ENCODE peak calls at places on chromosomes 7 and 10, in five cellular contexts. O is activated effector memory CD4-positive, alpha-beta T cell treated with anti-CD3 and anti-CD28 coated beads, Interleukin-2, amount 50 U/mL, for 16 hours; J is left ventricle myocardium inferior; G is activated naive CD4-positive, alpha-beta T cell; H is NCI-H1930. B is an unnamed sample.

GRCh38 chr10:44477021-44477420 is 92.1 kb upstream of the CXCL12 start:
- DNase-seq in H (no peak), O (no peak), G (no peak), J (no peak), B (peak; percentile 83)

GRCh38 chr7:11194492-11194891 is 220.8 kb downstream of the PHF14 start:
- DNase-seq in H (no peak), O (no peak), G (no peak), J (no peak), B (no peak)

GRCh38 chr7:8322667-8323066 is 60.7 kb upstream of the ICA1 start:
- DNase-seq in O (no peak), G (no peak), H (no peak), J (no peak), B (no peak)

GRCh38 chr10:112775892-112776679 is 174.0 kb upstream of the TCF7L2 start:
- DNase-seq in G (no peak), J (no peak), O (no peak), H (peak; percentile 73), B (no peak)

GRCh38 chr10:87079106-87079836 is 15.4 kb downstream of the GLUD1 start:
- DNase-seq in H (no peak), O (no peak), G (no peak), J (no peak), B (no peak)

GRCh38 chr10:106560925-106561640 is 603.4 kb downstream of the SORCS1 start:
- DNase-seq in H (no peak), O (no peak), J (no peak), G (no peak), B (no peak)

GRCh38 chr7:147711429-147711828 is 879.1 kb upstream of the C7orf33 start:
- DNase-seq in H (no peak), O (no peak), G (no peak), J (no peak), B (no peak)

GRCh38 chr7:73831656-73832579 is 1.1 kb downstream of the CLDN4 start:
- DNase-seq in O (no peak), H (no peak), J (no peak), G (no peak), B (no peak)

GRCh38 chr7:3095046-3095445 is 51.4 kb upstream of the CARD11 start:
- DNase-seq in H (no peak), J (no peak), G (no peak), O (peak; percentile 75), B (no peak)

GRCh38 chr10:124211921-124212320 is 118.5 kb upstream of the CHST15 start:
- DNase-seq in J (no peak), O (no peak), H (no peak), G (no peak), B (no peak)

GRCh38 chr7:1025747-1026581 is 18.4 kb upstream of the GPR146 start:
- DNase-seq in O (no peak), H (no peak), G (no peak), J (no peak), B (no peak)

GRCh38 chr7:150936018-150936417 is 42.1 kb downstream of the KCNH2 start:
- DNase-seq in O (peak; percentile 33), H (no peak), J (no peak), G (no peak), B (no peak)

GRCh38 chr7:964401-965231 is 10.1 kb upstream of the ADAP1 start:
- DNase-seq in G (no peak), H (no peak), J (peak; percentile 52), O (peak; percentile 59), B (peak; percentile 67)

GRCh38 chr7:151812967-151813366 is 63.9 kb downstream of the PRKAG2 start:
- DNase-seq in O (no peak), H (no peak), J (no peak), G (no peak), B (no peak)

GRCh38 chr7:27173412-27174076 is 576 bp downstream of the HOXA10 start:
- DNase-seq in J (peak; percentile 20), G (no peak), H (no peak), O (peak; percentile 71), B (no peak)

GRCh38 chr7:2613926-2614613 is 17.7 kb upstream of the TTYH3 start:
- DNase-seq in O (no peak), J (peak; percentile 65), G (no peak), H (no peak), B (peak; percentile 79)

GRCh38 chr7:98399462-98399861 is 1.4 kb downstream of the BAIAP2L1 start:
- DNase-seq in O (no peak), G (no peak), J (no peak), H (no peak), B (no peak)

GRCh38 chr10:93573051-93573909 is 6.8 kb downstream of the FFAR4 start:
- DNase-seq in J (peak; percentile 20), O (no peak), G (no peak), H (no peak), B (no peak)

GRCh38 chr10:77311186-77311585 is 326.4 kb downstream of the KCNMA1 start:
- DNase-seq in O (no peak), G (no peak), J (no peak), H (no peak), B (no peak)

GRCh38 chr10:122441961-122442360 is 12.5 kb upstream of the ARMS2 start:
- DNase-seq in O (no peak), H (no peak), J (no peak), G (no peak), B (peak; percentile 80)

GRCh38 chr10:132961-133898 is 2.0 kb upstream of the ZMYND11 start:
- DNase-seq in H (no peak), G (no peak), O (no peak), J (no peak), B (peak; percentile 70)

GRCh38 chr10:62459072-62459471 is 84.9 kb downstream of the ZNF365 start:
- DNase-seq in O (no peak), H (no peak), J (no peak), G (no peak), B (peak; percentile 77)

GRCh38 chr7:33853361-33854062 is 51.8 kb upstream of the BMPER start:
- DNase-seq in H (no peak), G (no peak), O (no peak), J (no peak), B (peak; percentile 82)

GRCh38 chr7:5086256-5086655 is 40.6 kb downstream of the RBAK start:
- DNase-seq in O (no peak), H (no peak), G (no peak), J (no peak), B (no peak)

GRCh38 chr7:134891262-134892001 is 94.9 kb upstream of the AGBL3 start:
- DNase-seq in O (no peak), H (peak; percentile 35), G (no peak), J (peak; percentile 80), B (peak; percentile 74)

GRCh38 chr7:22713463-22713862 is 13.5 kb upstream of the IL6 start:
- DNase-seq in G (no peak), O (no peak), J (no peak), H (no peak), B (no peak)